ENCODE peak calls at places on chromosomes 5 and 9, in nine cellular contexts. P is HFFc6; Z is heart right ventricle; U is aorta; O is body of pancreas; W is SHP77; L is activated CD4-positive, alpha-beta memory T cell treated with anti-CD3 and anti-CD28 coated beads, Interleukin-2, amount 10 ng/mL, durations not matched to agents 7 days and 5 days; I is NCI-H510A treated with DMSO at 0.1 percent for 48 hours; A is CD4-positive, alpha-beta memory T cell. J is an unnamed sample.

GRCh38 chr5:143350790-143351603 is 52.5 kb downstream of the NR3C1 start:
- DNase-seq in L (no peak), W (no peak), U (no peak), O (no peak), I (no peak), A (no peak), Z (no peak), P (peak), J (peak)

GRCh38 chr5:172731286-172732073 is 39.5 kb downstream of the DUSP1 start:
- DNase-seq in A (no peak), I (no peak), Z (no peak), W (no peak), O (peak), P (no peak), L (no peak), U (no peak), J (no peak)

GRCh38 chr9:91243029-91243428 is 118.7 kb downstream of the AUH start:
- DNase-seq in I (no peak), A (no peak), O (no peak), W (no peak), P (no peak), U (no peak), L (no peak), Z (no peak), J (no peak)

GRCh38 chr5:144183254-144183889 is 12.7 kb downstream of the KCTD16 start:
- DNase-seq in A (peak), W (peak), I (peak), U (no peak), O (no peak), Z (no peak), P (peak), L (no peak), J (peak)

GRCh38 chr5:56305551-56305950 is 72.4 kb upstream of the ANKRD55 start:
- DNase-seq in L (no peak), U (no peak), I (no peak), A (no peak), W (no peak), O (no peak), P (no peak), Z (no peak), J (no peak)

GRCh38 chr9:13173553-13173952 is 105.9 kb downstream of the MPDZ start:
- DNase-seq in Z (no peak), L (no peak), U (no peak), W (no peak), O (no peak), P (no peak), A (no peak), I (no peak), J (no peak)

GRCh38 chr5:171207256-171207866 is 101.7 kb upstream of the TLX3 start:
- DNase-seq in W (no peak), L (no peak), O (peak), I (no peak), Z (no peak), A (peak), U (no peak), P (peak), J (peak)

GRCh38 chr9:1837453-1838084 is 177.6 kb upstream of the SMARCA2 start:
- DNase-seq in U (no peak), P (peak), Z (no peak), A (no peak), O (peak), W (no peak), L (peak), I (peak), J (peak)

GRCh38 chr9:22037954-22038690 is 29.0 kb upstream of the CDKN2B start:
- DNase-seq in L (no peak), P (peak), A (peak), I (peak), U (no peak), Z (no peak), W (no peak), O (no peak), J (no peak)

GRCh38 chr9:95085036-95085770 is 232.3 kb downstream of the FANCC start:
- DNase-seq in A (no peak), L (no peak), U (peak), I (no peak), W (no peak), Z (no peak), O (no peak), P (no peak), J (no peak)

GRCh38 chr5:31638748-31639418 is at the start of gene PDZD2:
- DNase-seq in Z (peak), P (peak), A (peak), L (peak), W (peak), O (peak), U (peak), I (peak), J (peak)

GRCh38 chr5:22372376-22372775 is 480.8 kb downstream of the CDH12 start:
- DNase-seq in U (no peak), W (no peak), Z (no peak), P (no peak), O (no peak), L (no peak), I (no peak), A (no peak), J (no peak)

GRCh38 chr5:128973244-128973643 is 8.0 kb downstream of the SLC27A6 start:
- DNase-seq in O (no peak), Z (no peak), A (no peak), W (no peak), I (no peak), L (no peak), U (no peak), P (no peak), J (no peak)

GRCh38 chr5:73093943-73094342 is 26.4 kb upstream of the TMEM171 start:
- DNase-seq in I (no peak), A (no peak), O (peak), Z (no peak), U (no peak), P (peak), W (no peak), L (no peak), J (no peak)

GRCh38 chr5:149143470-149143869 is 2.2 kb downstream of the ABLIM3 start:
- DNase-seq in A (no peak), Z (peak), I (no peak), P (peak), W (no peak), U (no peak), L (no peak), O (peak), J (peak)

GRCh38 chr5:143133721-143134120 is 269.8 kb downstream of the NR3C1 start:
- DNase-seq in L (no peak), O (no peak), I (peak), U (no peak), Z (no peak), W (no peak), P (no peak), A (no peak), J (no peak)

GRCh38 chr9:4666042-4666699 is at the start of gene SPATA6L:
- DNase-seq in P (peak), L (peak), O (peak), U (peak), Z (peak), W (peak), A (peak), I (peak), J (peak)

GRCh38 chr9:124834586-124834985 is 18.7 kb upstream of the WDR38 start:
- DNase-seq in Z (no peak), L (no peak), W (no peak), A (no peak), P (peak), I (no peak), U (no peak), O (no peak), J (no peak)

GRCh38 chr9:137313326-137313920 is 11.4 kb upstream of the NRARP start:
- DNase-seq in Z (no peak), L (no peak), A (no peak), I (no peak), P (no peak), W (no peak), U (peak), O (no peak), J (peak)

GRCh38 chr9:119902611-119903010 is 533.4 kb upstream of the BRINP1 start:
- DNase-seq in W (no peak), O (no peak), Z (no peak), A (no peak), I (no peak), P (no peak), U (no peak), L (no peak), J (no peak)

GRCh38 chr9:14179449-14179848 is 134.5 kb downstream of the NFIB start:
- DNase-seq in I (peak), O (peak), P (no peak), W (no peak), L (no peak), A (no peak), Z (no peak), U (no peak), J (no peak)

GRCh38 chr5:73419414-73420390 is 28.9 kb downstream of the FOXD1 start:
- DNase-seq in Z (no peak), O (no peak), U (peak), P (no peak), I (no peak), A (no peak), W (no peak), L (no peak), J (peak)

GRCh38 chr9:81266674-81267073 is 422.7 kb downstream of the TLE1 start:
- DNase-seq in A (no peak), W (no peak), U (no peak), P (no peak), O (no peak), L (no peak), Z (no peak), I (no peak), J (peak)

GRCh38 chr5:174935854-174936474 is 211.6 kb downstream of the MSX2 start:
- DNase-seq in I (peak), O (peak), W (peak), L (peak), Z (peak), A (peak), P (peak), U (peak), J (peak)

GRCh38 chr9:76680716-76681431 is 83.4 kb upstream of the PCA3 start:
- DNase-seq in Z (no peak), A (no peak), L (no peak), I (no peak), U (no peak), P (no peak), O (no peak), W (no peak), J (no peak)

GRCh38 chr9:19988281-19988680 is 199.4 kb upstream of the SLC24A2 start:
- DNase-seq in U (no peak), I (no peak), L (no peak), A (no peak), Z (no peak), W (no peak), P (no peak), O (no peak), J (no peak)

GRCh38 chr9:35051069-35051967 is 21.1 kb downstream of the VCP start:
- DNase-seq in L (peak), Z (peak), A (peak), W (no peak), I (peak), P (peak), U (no peak), O (peak), J (peak)

GRCh38 chr5:62653864-62654575 is 75.4 kb downstream of the LRRC70 start:
- DNase-seq in Z (no peak), I (no peak), P (no peak), U (no peak), A (no peak), W (no peak), O (no peak), L (no peak), J (no peak)

J was measured in hepatic stellate cell.